ENCODE peak calls at places on chromosomes 3 and 15, in four cellular contexts. S is cardiac muscle cell, D is heart left ventricle, L is brain microvascular endothelial cell. K is an unnamed sample. For H3K27me3, the result is how much of the 10 kb centered on the place peaks cover.

GRCh38 chr15:23687143-23687470 is at the start of gene NDN:
- DNase-seq in S (peak), D (peak), L (no peak), K (no peak)

GRCh38 chr3:136910697-136911096 is 47.1 kb upstream of the IL20RB start:
- DNase-seq in S (no peak), D (no peak), L (no peak), K (no peak)

GRCh38 chr3:120435621-120436020 is 15.2 kb downstream of the FSTL1 start:
- DNase-seq in S (no peak), D (no peak), L (peak), K (peak)

GRCh38 chr3:18389108-18389733 is 35.9 kb downstream of the SATB1 start:
- DNase-seq in S (peak), D (no peak), L (no peak), K (peak)

GRCh38 chr3:41026394-41027177 is 172.7 kb upstream of the CTNNB1 start:
- DNase-seq in S (peak), D (peak), L (peak), K (peak)

GRCh38 chr15:23532019-23532418 is 33.5 kb upstream of the MKRN3 start:
- DNase-seq in S (no peak), D (no peak), L (no peak), K (peak)

GRCh38 chr3:192031941-192032340 is 571.0 kb downstream of the PYDC2 start:
- DNase-seq in S (no peak), D (no peak), L (no peak), K (peak)

GRCh38 chr3:48409291-48410201 is 20.3 kb downstream of the PLXNB1 start:
- DNase-seq in S (no peak), D (peak), L (no peak), K (no peak)

GRCh38 chr15:31499953-31500808 is 173.5 kb downstream of the KLF13 start:
- DNase-seq in S (no peak), D (no peak), L (no peak), K (no peak)

GRCh38 chr3:53255775-53256703 is at the start of gene TKT:
- DNase-seq in S (peak), D (peak), L (peak), K (peak)

GRCh38 chr3:47444103-47444502 is 31.6 kb downstream of the SCAP start:
- DNase-seq in S (no peak), D (no peak), L (no peak), K (peak)

GRCh38 chr15:31361764-31362120 is 35.1 kb downstream of the KLF13 start:
- DNase-seq in S (peak), D (no peak), L (no peak), K (no peak)

GRCh38 chr3:71916747-71917369 is 131.9 kb upstream of the PROK2 start:
- DNase-seq in S (no peak), D (no peak), L (no peak), K (peak)

GRCh38 chr3:106070187-106070586 is 201.4 kb upstream of the CBLB start:
- DNase-seq in S (no peak), D (no peak), L (no peak), K (no peak)

GRCh38 chr3:111143-112069 is 85.2 kb upstream of the CHL1 start:
- DNase-seq in S (no peak), D (no peak), L (no peak), K (peak)

GRCh38 chr3:50885491-50885890 is 210.8 kb downstream of the DOCK3 start:
- DNase-seq in S (peak), D (no peak), L (no peak), K (peak)

GRCh38 chr3:48662140-48662752 is 440 bp downstream of the CELSR3 start:
- DNase-seq in S (peak), D (no peak), L (no peak), K (no peak)

GRCh38 chr3:39065197-39065596 is 13.4 kb downstream of the WDR48 start:
- DNase-seq in S (peak), D (no peak), L (peak), K (peak)

GRCh38 chr3:155080692-155081091 is 573 bp downstream of the MME start:
- DNase-seq in S (no peak), D (no peak), L (no peak), K (no peak)

GRCh38 chr3:99714146-99714545 is 75.8 kb downstream of the COL8A1 start:
- DNase-seq in S (no peak), D (no peak), L (peak), K (no peak)

GRCh38 chr3:11197471-11197870 is 43.2 kb downstream of the HRH1 start:
- DNase-seq in S (no peak), D (no peak), L (no peak), K (no peak)

GRCh38 chr3:126390751-126391150 is 4.0 kb upstream of the CFAP100 start:
- DNase-seq in S (no peak), D (no peak), L (no peak), K (no peak)

GRCh38 chr3:194095464-194095863 is 40.5 kb upstream of the HES1 start:
- DNase-seq in S (no peak), D (peak), L (no peak), K (peak)

GRCh38 chr15:89128320-89129122 is 40.3 kb downstream of the ABHD2 start:
- DNase-seq in S (no peak), D (no peak), L (no peak), K (no peak)

GRCh38 chr3:184377882-184378445 is at the start of gene THPO:
- DNase-seq in S (peak), D (peak), L (no peak), K (no peak)

GRCh38 chr15:80609512-80609946 is 85.6 kb upstream of the ABHD17C start:
- DNase-seq in S (no peak), D (no peak), L (no peak), K (peak)

GRCh38 chr3:158102660-158103085 is 3.5 kb downstream of the SHOX2 start:
- DNase-seq in S (no peak), D (no peak), L (no peak), K (no peak)

GRCh38 chr3:158101330-158102218 is 4.6 kb downstream of the SHOX2 start:
- DNase-seq in S (no peak), D (no peak), L (no peak), K (no peak)

GRCh38 chr3:158098834-158099424 is 7.3 kb downstream of the SHOX2 start:
- DNase-seq in S (no peak), D (no peak), L (no peak), K (no peak)

GRCh38 chr3:158102219-158102612 is 4.0 kb downstream of the SHOX2 start:
- DNase-seq in S (no peak), D (no peak), L (no peak), K (no peak)

GRCh38 chr3:158100681-158101080 is 5.5 kb downstream of the SHOX2 start:
- DNase-seq in S (no peak), D (no peak), L (no peak), K (no peak)
- H3K27me3 ChIP-seq in S (half or more), D (half or more), L (half or more), K (half or more)

GRCh38 chr15:95417761-95418160 is 912.7 kb upstream of the NR2F2 start:
- DNase-seq in S (no peak), D (no peak), L (no peak), K (no peak)

GRCh38 chr15:95410757-95411156 is 919.7 kb upstream of the NR2F2 start:
- DNase-seq in S (no peak), D (no peak), L (no peak), K (no peak)

GRCh38 chr15:95422255-95422654 is 908.2 kb upstream of the NR2F2 start:
- DNase-seq in S (no peak), D (no peak), L (no peak), K (no peak)

GRCh38 chr15:95416576-95416975 is 913.9 kb upstream of the NR2F2 start:
- DNase-seq in S (peak), D (no peak), L (no peak), K (no peak)
- H3K27me3 ChIP-seq in S (under half), D (under half), L (under half), K (under half)

GRCh38 chr3:147385059-147386012 is 21.0 kb downstream of the ZIC4 start:
- DNase-seq in S (no peak), D (no peak), L (no peak), K (no peak)
- H3K27me3 ChIP-seq in S (half or more), D (half or more), L (under half), K (under half)

DNA sequence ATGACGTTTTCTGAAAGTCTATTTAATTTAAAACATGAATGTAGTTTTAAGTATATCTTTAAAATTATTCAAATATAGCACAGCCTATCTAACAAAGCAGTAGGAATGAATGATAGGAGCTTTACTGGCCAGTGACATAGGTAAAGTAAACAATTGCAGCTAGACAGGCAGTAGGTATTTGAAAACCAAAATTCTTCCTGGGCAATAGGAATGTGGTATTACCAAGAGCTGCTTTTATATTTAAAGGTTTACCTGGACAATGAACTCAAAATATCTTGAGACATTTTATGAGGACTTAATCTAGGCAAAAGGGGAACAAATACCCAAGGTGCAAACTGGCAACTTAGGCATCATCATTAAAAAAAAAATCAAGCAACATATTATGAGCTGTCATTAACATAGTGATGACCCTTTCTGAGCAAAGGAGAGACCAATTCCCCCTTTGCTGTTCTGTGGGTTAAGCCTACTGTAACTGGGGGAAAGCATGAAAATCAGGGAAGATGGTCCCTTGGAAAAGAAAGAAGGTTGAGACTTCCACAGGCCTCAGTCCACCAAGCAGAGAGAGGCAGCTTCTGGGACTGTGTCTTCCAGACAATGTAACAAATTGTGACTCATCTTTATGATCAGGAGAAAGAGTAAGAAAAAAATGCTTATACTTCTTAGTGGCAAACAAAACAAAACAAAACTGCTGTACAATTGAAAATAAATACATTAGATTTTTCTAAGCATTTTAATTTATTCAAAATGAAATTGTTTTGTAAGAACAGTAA is 12.9 kb downstream of the ISL2 start:
- DNase-seq in S (no peak), D (no peak), L (no peak), K (peak)
- H3K27me3 ChIP-seq in S (half or more), D (under half), L (under half), K (under half)

GRCh38 chr3:27721717-27722564 is at the start of gene EOMES:
- DNase-seq in S (peak), D (no peak), L (no peak), K (peak)

GRCh38 chr3:27720029-27720518 is 2.0 kb downstream of the EOMES start:
- DNase-seq in S (no peak), D (no peak), L (no peak), K (no peak)

GRCh38 chr3:27719306-27720003 is 2.7 kb downstream of the EOMES start:
- DNase-seq in S (no peak), D (no peak), L (no peak), K (no peak)

GRCh38 chr3:27722957-27723802 is 1.1 kb upstream of the EOMES start:
- DNase-seq in S (peak), D (no peak), L (no peak), K (no peak)

DNA sequence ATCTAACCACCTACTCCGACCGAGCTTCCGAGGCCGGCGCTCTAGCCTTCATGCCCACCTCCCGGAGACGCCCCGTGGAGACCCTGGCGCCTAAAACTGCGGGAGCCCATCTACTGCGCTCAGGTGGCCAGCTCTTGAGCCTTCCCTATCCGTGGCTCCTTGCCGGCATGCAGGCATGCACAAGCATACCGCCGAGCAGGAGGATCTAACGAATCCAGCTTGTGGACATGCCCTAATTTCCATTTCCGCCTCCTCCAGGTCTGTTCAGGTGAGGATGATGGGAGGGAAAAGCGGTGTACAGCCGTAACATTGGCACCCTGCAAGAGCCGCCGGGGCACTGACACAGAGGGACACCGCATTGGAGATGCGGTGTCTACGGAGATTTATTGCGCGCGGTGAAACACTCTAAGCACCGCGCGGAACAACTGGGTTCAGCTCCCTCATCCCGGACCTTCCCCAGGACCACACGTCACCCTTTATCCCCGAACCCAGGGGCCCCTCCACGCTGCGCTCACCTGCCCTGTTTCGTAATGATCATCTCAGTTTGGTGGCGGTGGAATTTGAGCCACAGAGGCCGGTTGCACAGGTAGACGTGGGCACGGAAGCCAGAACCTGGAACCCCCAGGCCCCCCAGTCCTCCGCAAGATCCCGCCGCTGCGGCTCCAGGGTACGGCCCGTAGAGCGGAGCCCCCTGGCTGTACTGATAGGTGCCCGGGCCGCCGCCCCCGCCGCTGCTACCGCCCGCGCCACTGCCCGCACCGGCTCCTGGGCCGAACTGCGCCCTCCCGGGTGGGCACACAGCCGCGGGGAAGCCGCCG is 1.0 kb downstream of the EOMES start:
- DNase-seq in S (peak), D (no peak), L (no peak), K (peak)
- H3K27me3 ChIP-seq in S (half or more), D (half or more), L (half or more), K (under half)